ENCODE peak calls at places on chromosomes 11 and 22, in eight cellular contexts. J is heart left ventricle, N is brain microvascular endothelial cell, O is choroid plexus epithelial cell, H is upper lobe of right lung, S is astrocyte of the cerebellum, T is psoas muscle, L is IMR-90. B is an unnamed sample.

GRCh38 chr11:2197771-2198520 is 26.3 kb upstream of the TH start:
- DNase-seq in L (no peak), J (peak), S (no peak), T (peak), O (no peak), N (no peak), H (no peak), B (no peak)

GRCh38 chr11:65366340-65366773 is 11.8 kb downstream of the TIGD3 start:
- DNase-seq in S (peak), T (no peak), O (peak), L (peak), H (no peak), J (no peak), N (peak), B (peak)

GRCh38 chr11:9765320-9766101 is 101.6 kb downstream of the SWAP70 start:
- DNase-seq in H (no peak), N (peak), J (peak), T (peak), O (peak), S (peak), L (peak), B (no peak)

GRCh38 chr11:45147017-45147728 is 734 bp downstream of the PRDM11 start:
- DNase-seq in N (peak), J (peak), O (peak), T (peak), L (peak), S (peak), H (peak), B (peak)

GRCh38 chr11:9802291-9802861 is 138.5 kb downstream of the SWAP70 start:
- DNase-seq in L (peak), H (no peak), T (no peak), O (peak), S (peak), J (no peak), N (peak), B (no peak)

GRCh38 chr11:134753805-134754130 is 341.7 kb upstream of the B3GAT1 start:
- DNase-seq in J (no peak), S (no peak), T (no peak), L (no peak), H (no peak), N (no peak), O (no peak), B (no peak)

GRCh38 chr11:1260620-1261019 is 37.8 kb downstream of the MUC5B start:
- DNase-seq in H (no peak), J (peak), N (no peak), S (no peak), L (no peak), T (no peak), O (no peak), B (no peak)

GRCh38 chr11:12007230-12007593 is 1.2 kb downstream of the DKK3 start:
- DNase-seq in T (no peak), N (no peak), L (no peak), S (no peak), O (no peak), J (peak), H (no peak), B (no peak)

GRCh38 chr22:22692707-22693530 is 48.5 kb downstream of the GGTLC2 start:
- DNase-seq in S (no peak), L (peak), H (no peak), N (peak), O (peak), T (no peak), J (no peak), B (no peak)

GRCh38 chr11:17013548-17014320 is 480 bp downstream of the PLEKHA7 start:
- DNase-seq in J (no peak), S (no peak), T (peak), O (no peak), N (no peak), H (peak), L (no peak), B (no peak)

GRCh38 chr22:40660725-40661124 is 18.6 kb upstream of the MCHR1 start:
- DNase-seq in T (no peak), O (no peak), N (no peak), L (no peak), S (no peak), J (no peak), H (no peak), B (no peak)

GRCh38 chr11:31820438-31820818 is 9.3 kb upstream of the PAX6 start:
- DNase-seq in L (no peak), O (no peak), N (no peak), S (no peak), J (no peak), T (no peak), H (no peak), B (no peak)

GRCh38 chr11:73011126-73011817 is 130.8 kb downstream of the FCHSD2 start:
- DNase-seq in N (no peak), T (no peak), H (no peak), J (no peak), O (peak), S (no peak), L (no peak), B (no peak)

GRCh38 chr11:46120711-46121327 is 435 bp downstream of the PHF21A start:
- DNase-seq in H (no peak), L (peak), J (peak), S (no peak), N (peak), O (peak), T (peak), B (no peak)

DNA sequence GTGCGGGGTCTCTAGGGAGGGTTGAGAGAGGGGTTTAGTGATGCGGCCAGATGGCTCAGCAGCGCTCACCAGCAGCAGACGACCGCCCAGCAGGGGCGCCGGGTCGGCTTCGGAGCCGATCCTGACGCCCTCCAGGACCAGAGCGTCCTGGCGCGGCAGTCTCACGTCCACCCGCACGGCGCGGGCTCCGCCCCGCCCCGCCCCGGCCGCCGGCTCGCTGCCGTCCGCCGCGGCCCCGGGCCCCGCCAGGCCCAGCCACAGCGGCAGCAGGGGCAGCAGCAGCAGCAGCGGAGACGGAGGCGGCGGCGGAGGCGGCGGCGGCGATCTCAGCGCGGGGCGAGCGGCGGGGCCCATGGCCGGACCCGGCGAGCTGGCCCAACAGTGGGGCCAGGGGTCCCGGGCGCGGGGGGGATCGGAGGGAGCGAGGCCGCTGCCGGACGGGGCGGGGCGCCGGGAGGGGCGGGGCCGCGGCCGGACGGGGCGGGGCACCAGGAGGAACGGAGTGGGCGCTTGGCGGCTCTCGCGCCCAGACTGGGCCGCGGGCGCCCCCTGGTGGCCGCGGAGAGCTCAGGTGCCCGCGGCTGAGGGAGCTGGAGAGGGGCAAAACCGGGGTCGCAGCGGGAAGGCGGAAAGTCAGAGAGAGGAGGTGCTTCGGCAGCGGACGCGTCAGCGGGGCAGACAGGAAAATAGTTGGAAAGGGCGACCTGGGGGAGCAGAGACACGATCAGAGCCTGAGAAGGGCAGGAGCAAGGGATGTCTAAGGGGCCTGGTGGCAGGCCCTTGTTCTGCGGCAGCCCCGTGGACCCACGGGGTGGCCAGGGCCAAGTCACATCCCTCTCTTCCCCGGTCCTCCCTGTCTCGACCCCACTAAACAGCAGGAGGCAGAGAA is at the start of gene RNF215:
- DNase-seq in O (peak), T (peak), S (peak), H (peak), N (peak), J (peak), L (peak), B (peak)
- TF ChIP-seq CTCF in O (peak), T (peak), S (peak), H (peak), N (peak), J (peak), L (peak), B (peak)

DNA sequence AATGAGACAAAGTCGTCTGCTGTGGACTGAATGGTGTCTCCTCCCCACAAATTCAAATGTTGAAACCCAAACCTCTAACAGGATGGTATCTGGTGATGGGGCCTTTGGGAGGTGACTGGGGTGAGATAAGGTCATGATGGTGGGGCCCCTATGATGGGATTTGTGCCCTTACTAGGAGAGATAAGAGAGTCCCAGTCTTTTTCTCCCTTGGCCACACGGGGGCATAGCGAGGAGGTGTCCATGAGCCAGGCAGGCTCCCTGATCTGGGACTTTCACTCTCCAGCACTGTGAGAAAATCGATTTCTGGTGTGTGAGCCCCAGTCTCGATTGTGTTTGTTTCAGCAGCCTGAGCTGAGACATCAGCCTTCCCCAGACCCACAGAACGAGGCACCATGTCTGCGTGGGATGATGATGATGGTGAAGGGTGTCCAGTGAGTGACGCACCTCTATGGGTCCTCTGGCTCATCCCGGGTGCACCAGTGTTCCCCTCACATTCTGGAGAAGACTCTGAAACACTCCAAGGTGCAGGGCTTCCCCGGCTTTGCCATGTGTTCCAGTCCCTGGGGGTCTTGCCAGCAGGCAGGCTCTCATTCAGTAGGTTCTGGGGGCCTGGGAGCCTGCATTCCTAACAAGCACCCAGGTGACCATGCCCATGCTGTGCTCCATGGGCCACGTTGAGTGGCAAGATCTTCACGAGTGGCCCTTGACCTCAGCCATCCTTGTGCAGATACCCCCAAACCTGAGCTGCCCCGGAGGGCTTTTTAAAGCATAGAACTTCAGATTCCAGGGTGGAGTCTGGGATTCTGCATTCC is 363.0 kb downstream of the CTTN start:
- DNase-seq in S (no peak), T (no peak), J (no peak), N (no peak), H (peak), O (no peak), L (no peak), B (no peak)
- TF ChIP-seq CTCF in S (no peak), T (no peak), J (no peak), N (no peak), H (no peak), O (no peak), L (no peak), B (no peak)

GRCh38 chr11:29333993-29334780 is 682.6 kb downstream of the KCNA4 start:
- DNase-seq in O (peak), L (peak), H (no peak), T (no peak), S (peak), N (peak), J (no peak), B (peak)
- TF ChIP-seq CTCF in O (peak), L (peak), H (peak), T (peak), S (peak), N (peak), J (peak), B (peak)

GRCh38 chr11:129453293-129453721 is 77.7 kb downstream of the BARX2 start:
- DNase-seq in S (no peak), J (no peak), H (no peak), L (no peak), N (no peak), O (no peak), T (no peak), B (no peak)
- TF ChIP-seq CTCF in S (no peak), J (no peak), H (no peak), L (no peak), N (no peak), O (no peak), T (no peak), B (no peak)